ENCODE peak calls at places on chromosomes 6 and 20, in eight cellular contexts. M is OCI-LY7; K is cardiac muscle cell; I is suprapubic skin; J is dorsolateral prefrontal cortex; T is effector memory CD4-positive, alpha-beta T cell; E is IMR-90; H is astrocyte. L is an unnamed sample.

GRCh38 chr6:139257821-139258398 is 33.9 kb downstream of the TXLNB start:
- DNase-seq in M (no peak), K (no peak), I (no peak), J (no peak), T (no peak), E (no peak), H (no peak), L (no peak)

GRCh38 chr6:168320661-168321060 is 1.1 kb upstream of the DACT2 start:
- DNase-seq in M (no peak), K (no peak), I (no peak), J (no peak), T (no peak), E (no peak), H (no peak), L (no peak)

GRCh38 chr6:92072387-92072786 is 1347.0 kb downstream of the EPHA7 start:
- DNase-seq in M (no peak), K (no peak), I (no peak), J (no peak), T (no peak), E (no peak), H (no peak), L (no peak)

GRCh38 chr6:132832891-132833290 is 18.5 kb downstream of the RPS12 start:
- DNase-seq in M (no peak), K (no peak), I (no peak), J (no peak), T (no peak), E (no peak), H (no peak), L (no peak)

GRCh38 chr6:136922680-136922996 is 537 bp downstream of the SLC35D3 start:
- DNase-seq in M (no peak), K (no peak), I (no peak), J (no peak), T (no peak), E (no peak), H (no peak), L (no peak)

GRCh38 chr6:166907871-166908806 is 48.2 kb downstream of the RNASET2 start:
- DNase-seq in M (no peak), K (no peak), I (no peak), J (no peak), T (no peak), E (no peak), H (no peak), L (no peak)

GRCh38 chr6:88105741-88106340 is 58.2 kb downstream of the SPACA1 start:
- DNase-seq in M (no peak), K (no peak), I (no peak), J (no peak), T (no peak), E (no peak), H (peak), L (no peak)

GRCh38 chr6:25832307-25832662 is 433 bp upstream of the SLC17A1 start:
- DNase-seq in M (no peak), K (no peak), I (no peak), J (no peak), T (no peak), E (no peak), H (no peak), L (no peak)

GRCh38 chr6:166852484-166852975 is 103.8 kb downstream of the RNASET2 start:
- DNase-seq in M (no peak), K (no peak), I (no peak), J (no peak), T (no peak), E (no peak), H (no peak), L (no peak)

GRCh38 chr6:20564777-20565176 is 30.5 kb downstream of the CDKAL1 start:
- DNase-seq in M (peak), K (no peak), I (no peak), J (no peak), T (no peak), E (peak), H (no peak), L (peak)

GRCh38 chr6:90194371-90194841 is 102.2 kb downstream of the BACH2 start:
- DNase-seq in M (no peak), K (no peak), I (no peak), J (no peak), T (no peak), E (peak), H (peak), L (no peak)

GRCh38 chr6:56868687-56869086 is 86.2 kb upstream of the BEND6 start:
- DNase-seq in M (no peak), K (no peak), I (no peak), J (no peak), T (no peak), E (peak), H (peak), L (no peak)

GRCh38 chr6:89952696-89953095 is 58.4 kb downstream of the GJA10 start:
- DNase-seq in M (no peak), K (no peak), I (no peak), J (no peak), T (peak), E (peak), H (peak), L (peak)

GRCh38 chr20:56433221-56433879 is 21.3 kb downstream of the CASS4 start:
- DNase-seq in M (no peak), K (no peak), I (no peak), J (no peak), T (no peak), E (no peak), H (peak), L (no peak)
- H3K27ac ChIP-seq in M (no peak), K (no peak), I (no peak), J (peak), T (no peak), E (peak), H (peak), L (no peak)

GRCh38 chr20:46119547-46119946 is 1.4 kb downstream of the CD40 start:
- DNase-seq in M (peak), K (no peak), I (no peak), J (no peak), T (no peak), E (no peak), H (no peak), L (no peak)

GRCh38 chr20:46121531-46121930 is 3.4 kb downstream of the CD40 start:
- DNase-seq in M (no peak), K (no peak), I (no peak), J (no peak), T (no peak), E (no peak), H (no peak), L (no peak)

GRCh38 chr20:46118481-46119020 is 437 bp downstream of the CD40 start:
- DNase-seq in M (peak), K (no peak), I (peak), J (no peak), T (no peak), E (no peak), H (no peak), L (peak)

GRCh38 chr20:46119028-46119546 is 973 bp downstream of the CD40 start:
- DNase-seq in M (peak), K (no peak), I (no peak), J (no peak), T (no peak), E (no peak), H (no peak), L (no peak)

GRCh38 chr20:46120136-46120535 is 2.0 kb downstream of the CD40 start:
- DNase-seq in M (no peak), K (no peak), I (no peak), J (no peak), T (no peak), E (no peak), H (no peak), L (no peak)
- H3K27ac ChIP-seq in M (peak), K (no peak), I (no peak), J (no peak), T (no peak), E (no peak), H (no peak), L (no peak)

GRCh38 chr20:1758765-1759164 is 101.2 kb upstream of the SIRPG start:
- DNase-seq in M (no peak), K (no peak), I (no peak), J (no peak), T (no peak), E (no peak), H (no peak), L (no peak)

GRCh38 chr20:1757072-1757471 is 99.5 kb upstream of the SIRPG start:
- DNase-seq in M (no peak), K (no peak), I (no peak), J (no peak), T (no peak), E (no peak), H (no peak), L (no peak)

GRCh38 chr20:1754749-1755148 is 97.2 kb upstream of the SIRPG start:
- DNase-seq in M (no peak), K (no peak), I (no peak), J (no peak), T (no peak), E (no peak), H (no peak), L (no peak)

GRCh38 chr20:1761116-1761515 is 103.5 kb upstream of the SIRPG start:
- DNase-seq in M (no peak), K (no peak), I (no peak), J (no peak), T (no peak), E (peak), H (peak), L (no peak)

GRCh38 chr20:1757606-1758507 is 100.3 kb upstream of the SIRPG start:
- DNase-seq in M (no peak), K (no peak), I (no peak), J (no peak), T (no peak), E (no peak), H (no peak), L (no peak)
- H3K27ac ChIP-seq in M (no peak), K (no peak), I (no peak), J (peak), T (no peak), E (no peak), H (no peak), L (no peak)

GRCh38 chr6:43476744-43477143 is 626 bp upstream of the TJAP1 start:
- DNase-seq in M (peak), K (no peak), I (no peak), J (no peak), T (no peak), E (no peak), H (no peak), L (no peak)
- H3K27ac ChIP-seq in M (no peak), K (no peak), I (no peak), J (peak), T (peak), E (no peak), H (peak), L (peak)

GRCh38 chr6:120514544-120514943 is 819.7 kb downstream of the TBC1D32 start:
- DNase-seq in M (no peak), K (no peak), I (no peak), J (no peak), T (no peak), E (no peak), H (no peak), L (no peak)

GRCh38 chr6:120511712-120512111 is 822.6 kb downstream of the TBC1D32 start:
- DNase-seq in M (no peak), K (no peak), I (no peak), J (no peak), T (no peak), E (no peak), H (no peak), L (no peak)
- H3K27ac ChIP-seq in M (no peak), K (no peak), I (no peak), J (no peak), T (no peak), E (no peak), H (no peak), L (no peak)

DNA sequence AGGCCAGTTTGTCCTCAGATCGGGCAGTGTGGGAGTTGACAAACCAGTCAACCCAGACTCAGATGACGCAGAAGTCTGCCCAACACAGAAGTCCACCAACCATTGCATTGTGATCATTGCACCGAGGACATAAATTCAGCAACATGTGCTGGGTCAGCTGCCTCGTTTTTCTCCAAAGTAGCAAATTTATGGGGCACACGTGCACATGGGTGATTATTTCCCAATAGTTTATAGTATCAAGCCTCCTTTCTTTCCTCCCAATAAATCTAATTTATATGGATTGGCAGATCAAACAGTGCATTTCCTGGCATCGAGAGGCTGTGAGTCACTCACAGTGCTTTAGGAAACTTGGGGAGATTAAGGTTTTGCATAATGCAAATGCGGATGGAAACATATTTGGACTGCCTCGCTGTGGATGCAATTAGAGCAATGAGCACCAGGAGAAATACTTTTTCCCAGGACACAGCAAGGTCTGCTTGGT is 413.7 kb upstream of the SULF2 start:
- DNase-seq in M (no peak), K (no peak), I (no peak), J (no peak), T (no peak), E (no peak), H (peak), L (no peak)
- H3K27ac ChIP-seq in M (no peak), K (no peak), I (no peak), J (no peak), T (no peak), E (no peak), H (no peak), L (no peak)

GRCh38 chr6:151136141-151136755 is 103.5 kb upstream of the AKAP12 start:
- DNase-seq in M (no peak), K (no peak), I (no peak), J (no peak), T (no peak), E (no peak), H (peak), L (no peak)
- H3K27ac ChIP-seq in M (no peak), K (no peak), I (no peak), J (no peak), T (no peak), E (no peak), H (no peak), L (no peak)

GRCh38 chr6:134258849-134259306 is 59.0 kb downstream of the SGK1 start:
- DNase-seq in M (no peak), K (no peak), I (no peak), J (no peak), T (no peak), E (no peak), H (no peak), L (no peak)
- H3K27ac ChIP-seq in M (no peak), K (no peak), I (no peak), J (peak), T (no peak), E (no peak), H (no peak), L (no peak)